ENCODE peak calls at places on chromosomes 12 and 14, in ten cellular contexts. K, A, O, M, U, V, S, G, Y and Z are unnamed samples.

GRCh38 chr12:11836282-11836963 is 186.9 kb downstream of the ETV6 start:
- DNase-seq in K (no peak), A (peak; percentile 50), O (no peak), M (no peak), U (no peak), V (no peak), S (peak; percentile 71), G (no peak), Y (peak; percentile 75), Z (no peak)

GRCh38 chr14:35252485-35252884 is 39.7 kb upstream of the PSMA6 start:
- DNase-seq in K (no peak), A (no peak), O (no peak), M (no peak), U (no peak), V (no peak), S (no peak), G (no peak), Y (no peak), Z (no peak)

GRCh38 chr12:82672811-82673495 is 13.8 kb upstream of the TMTC2 start:
- DNase-seq in K (no peak), A (no peak), O (no peak), M (no peak), U (no peak), V (no peak), S (no peak), G (no peak), Y (no peak), Z (no peak)

GRCh38 chr14:21070083-21070609 is at the start of gene ARHGEF40:
- DNase-seq in K (peak; percentile 84), A (peak; percentile 74), O (peak; percentile 81), M (peak; percentile 85), U (peak; percentile 79), V (no peak), S (peak; percentile 69), G (peak; percentile 58), Y (peak; percentile 85), Z (no peak)

GRCh38 chr12:16358896-16359295 is 11.5 kb downstream of the MGST1 start:
- DNase-seq in K (no peak), A (no peak), O (no peak), M (no peak), U (peak; percentile 57), V (no peak), S (no peak), G (no peak), Y (no peak), Z (no peak)

GRCh38 chr12:124466200-124467128 is 100.9 kb downstream of the NCOR2 start:
- DNase-seq in K (no peak), A (peak; percentile 57), O (peak; percentile 73), M (peak; percentile 74), U (peak; percentile 45), V (no peak), S (peak; percentile 66), G (no peak), Y (no peak), Z (no peak)

GRCh38 chr12:56749853-56750252 is 2.3 kb downstream of the PRIM1 start:
- DNase-seq in K (no peak), A (no peak), O (no peak), M (no peak), U (no peak), V (no peak), S (no peak), G (no peak), Y (no peak), Z (no peak)

GRCh38 chr12:124656947-124657434 is 89.6 kb upstream of the NCOR2 start:
- DNase-seq in K (no peak), A (no peak), O (no peak), M (no peak), U (no peak), V (no peak), S (no peak), G (no peak), Y (no peak), Z (no peak)

GRCh38 chr14:75650253-75651058 is 10.2 kb downstream of the ERG28 start:
- DNase-seq in K (no peak), A (no peak), O (no peak), M (no peak), U (no peak), V (no peak), S (no peak), G (no peak), Y (no peak), Z (no peak)

GRCh38 chr14:65462411-65462810 is 49.9 kb downstream of the FUT8 start:
- DNase-seq in K (no peak), A (no peak), O (no peak), M (no peak), U (peak; percentile 50), V (no peak), S (no peak), G (no peak), Y (no peak), Z (no peak)

GRCh38 chr12:50251619-50252300 is 31.6 kb downstream of the LIMA1 start:
- DNase-seq in K (no peak), A (no peak), O (no peak), M (no peak), U (no peak), V (no peak), S (no peak), G (no peak), Y (no peak), Z (no peak)

GRCh38 chr12:57816001-57816854 is 2.3 kb downstream of the AVIL start:
- DNase-seq in K (no peak), A (no peak), O (no peak), M (peak; percentile 44), U (no peak), V (no peak), S (no peak), G (no peak), Y (peak; percentile 54), Z (no peak)

GRCh38 chr14:56918849-56919574 is 108.7 kb upstream of the OTX2 start:
- DNase-seq in K (no peak), A (no peak), O (no peak), M (no peak), U (no peak), V (no peak), S (no peak), G (no peak), Y (no peak), Z (no peak)

GRCh38 chr12:68794653-68795253 is 13.2 kb upstream of the MDM2 start:
- DNase-seq in K (no peak), A (no peak), O (no peak), M (no peak), U (peak; percentile 82), V (no peak), S (no peak), G (no peak), Y (no peak), Z (no peak)

GRCh38 chr12:40837891-40838424 is 145.7 kb downstream of the CNTN1 start:
- DNase-seq in K (no peak), A (no peak), O (no peak), M (no peak), U (no peak), V (peak; percentile 63), S (no peak), G (no peak), Y (no peak), Z (no peak)

GRCh38 chr12:195951-196350 is 18.0 kb downstream of the SLC6A12 start:
- DNase-seq in K (no peak), A (no peak), O (no peak), M (no peak), U (no peak), V (no peak), S (no peak), G (no peak), Y (no peak), Z (no peak)

GRCh38 chr12:65670775-65671174 is 153.5 kb upstream of the HMGA2 start:
- DNase-seq in K (no peak), A (no peak), O (no peak), M (no peak), U (peak; percentile 56), V (no peak), S (no peak), G (no peak), Y (no peak), Z (no peak)

GRCh38 chr12:117603316-117604113 is 242.1 kb upstream of the NOS1 start:
- DNase-seq in K (peak; percentile 52), A (no peak), O (no peak), M (no peak), U (no peak), V (no peak), S (no peak), G (no peak), Y (no peak), Z (no peak)

GRCh38 chr14:69464379-69464778 is 20.1 kb upstream of the PLEKHD1 start:
- DNase-seq in K (no peak), A (no peak), O (no peak), M (no peak), U (peak; percentile 36), V (no peak), S (no peak), G (no peak), Y (no peak), Z (no peak)

DNA sequence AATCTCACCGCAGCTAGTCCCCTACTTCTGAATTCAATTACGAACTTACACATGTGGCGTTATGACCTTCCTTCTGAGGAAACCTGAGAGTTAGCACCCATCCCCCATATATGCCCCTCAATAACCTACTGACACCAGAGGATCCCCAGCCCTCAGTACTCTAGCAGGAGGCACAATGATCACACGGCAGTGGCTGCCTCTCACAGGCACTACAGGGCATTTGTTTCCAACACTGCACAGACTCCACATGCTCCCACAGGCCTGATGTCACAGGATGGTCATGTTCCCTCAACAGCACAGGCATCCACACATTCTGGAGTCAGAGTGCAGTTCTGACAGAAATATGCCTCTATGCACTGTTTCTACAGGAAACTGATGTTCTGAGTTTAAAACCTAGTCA is 17.4 kb downstream of the PPP1CC start:
- DNase-seq in K (no peak), A (no peak), O (no peak), M (no peak), U (no peak), V (no peak), S (no peak), G (no peak), Y (no peak), Z (no peak)
- H3K36me3 ChIP-seq in K (peaks cover 29% of the 10 kb centered on the region), A (peaks cover 99% of the 10 kb centered on the region), O (peaks cover 8% of the 10 kb centered on the region), M (peaks cover 100% of the 10 kb centered on the region), U (peaks cover 74% of the 10 kb centered on the region), V (peaks cover 97% of the 10 kb centered on the region), S (peaks cover 72% of the 10 kb centered on the region), G (no peaks in the 10 kb centered on the region), Y (peaks cover 97% of the 10 kb centered on the region), Z (peaks cover 45% of the 10 kb centered on the region)

GRCh38 chr14:59869381-59870255 is 958 bp downstream of the RTN1 start:
- DNase-seq in K (peak; percentile 69), A (no peak), O (no peak), M (no peak), U (peak; percentile 4), V (peak; percentile 64), S (no peak), G (no peak), Y (no peak), Z (no peak)
- H3K27me3 ChIP-seq in K (peaks cover 90% of the 10 kb centered on the region), A (no peaks in the 10 kb centered on the region), O (peaks cover 63% of the 10 kb centered on the region), M (no peaks in the 10 kb centered on the region), U (peaks cover 54% of the 10 kb centered on the region), V (peaks cover 17% of the 10 kb centered on the region), S (peaks cover 98% of the 10 kb centered on the region), G (peaks cover 4% of the 10 kb centered on the region), Y (peaks cover 19% of the 10 kb centered on the region), Z (no peaks in the 10 kb centered on the region)

GRCh38 chr12:54082402-54082892 is 28.8 kb downstream of the HOXC4 start:
- DNase-seq in K (peak; percentile 55), A (peak; percentile 74), O (no peak), M (no peak), U (peak; percentile 13), V (peak; percentile 73), S (peak; percentile 33), G (peak; percentile 27), Y (no peak), Z (no peak)
- H3K27ac ChIP-seq in K (no peak overlapping the region), A (peak overlapping the region; percentile 97), O (no peak overlapping the region), M (peak overlapping the region; percentile 84), U (no peak overlapping the region), V (peak overlapping the region; percentile 84), S (peak overlapping the region; percentile 70), G (peak overlapping the region; percentile 68), Y (no peak overlapping the region), Z (no peak overlapping the region)

GRCh38 chr12:64461634-64462414 is 9.9 kb downstream of the TBK1 start:
- DNase-seq in K (no peak), A (no peak), O (no peak), M (no peak), U (peak; percentile 96), V (no peak), S (no peak), G (no peak), Y (no peak), Z (no peak)
- H3K36me3 ChIP-seq in K (peaks cover 17% of the 10 kb centered on the region), A (peaks cover 63% of the 10 kb centered on the region), O (no peaks in the 10 kb centered on the region), M (peaks cover 55% of the 10 kb centered on the region), U (peaks cover 35% of the 10 kb centered on the region), V (peaks cover 60% of the 10 kb centered on the region), S (peaks cover 28% of the 10 kb centered on the region), G (no peaks in the 10 kb centered on the region), Y (peaks cover 64% of the 10 kb centered on the region), Z (peaks cover 9% of the 10 kb centered on the region)